ENCODE peak calls at places on chromosomes 4 and X, in five cellular contexts. X is A549, W is adrenal gland, Z is sigmoid colon, I is uterus. H is an unnamed sample.

GRCh38 chr4:99946346-99947189 is at the start of gene DNAJB14:
- DNase-seq in X (no peak), Z (peak; percentile 87), I (peak; percentile 75), W (peak; percentile 74), H (peak; percentile 95)

GRCh38 chr4:80201326-80202151 is 4.2 kb downstream of the PRDM8 start:
- DNase-seq in X (no peak), Z (no peak), W (no peak), I (peak; percentile 55), H (no peak)

GRCh38 chr4:143626134-143626859 is 74.2 kb downstream of the FREM3 start:
- DNase-seq in Z (peak; percentile 90), I (peak; percentile 75), W (peak; percentile 85), X (no peak), H (peak; percentile 87)

GRCh38 chr4:47483722-47484121 is 1.4 kb upstream of the ATP10D start:
- DNase-seq in I (no peak), Z (no peak), W (no peak), X (no peak), H (peak; percentile 46)

GRCh38 chr4:123547167-123547817 is 150.7 kb downstream of the SPRY1 start:
- DNase-seq in Z (no peak), W (no peak), I (no peak), X (no peak), H (peak; percentile 89)

GRCh38 chr4:185508162-185508561 is 27.1 kb downstream of the PDLIM3 start:
- DNase-seq in W (no peak), I (no peak), X (no peak), Z (no peak), H (no peak)

GRCh38 chr4:110010797-110011196 is 98.1 kb downstream of the EGF start:
- DNase-seq in Z (no peak), X (no peak), W (no peak), I (no peak), H (no peak)

GRCh38 chr4:36399762-36400353 is 118.4 kb downstream of the DTHD1 start:
- DNase-seq in W (peak; percentile 29), X (no peak), I (no peak), Z (no peak), H (no peak)

GRCh38 chr4:159117968-159118367 is 15.1 kb downstream of the RAPGEF2 start:
- DNase-seq in I (no peak), Z (no peak), W (no peak), X (no peak), H (no peak)

GRCh38 chr4:181008164-181008563 is 1235.0 kb upstream of the TENM3 start:
- DNase-seq in Z (no peak), X (no peak), I (no peak), W (no peak), H (no peak)

GRCh38 chr4:184355111-184355604 is 119.2 kb downstream of the IRF2 start:
- DNase-seq in Z (no peak), X (no peak), W (peak; percentile 55), I (no peak), H (no peak)

GRCh38 chrX:120244735-120245498 is 5.7 kb upstream of the ZBTB33 start:
- DNase-seq in I (peak; percentile 73), W (peak; percentile 84), X (peak; percentile 63), Z (peak; percentile 91), H (peak; percentile 94)
- TF ChIP-seq POLR2A in I (no peak), W (peak; percentile 65), X (peak; percentile 6), Z (no peak), H (no peak)

GRCh38 chrX:150362599-150363481 is at the start of gene MAMLD1:
- DNase-seq in X (peak; percentile 47), Z (peak; percentile 86), I (peak; percentile 68), W (peak; percentile 77), H (peak; percentile 95)
- TF ChIP-seq POLR2A in X (peak; percentile 44), Z (no peak), I (peak; percentile 76), W (peak; percentile 81), H (no peak)

DNA sequence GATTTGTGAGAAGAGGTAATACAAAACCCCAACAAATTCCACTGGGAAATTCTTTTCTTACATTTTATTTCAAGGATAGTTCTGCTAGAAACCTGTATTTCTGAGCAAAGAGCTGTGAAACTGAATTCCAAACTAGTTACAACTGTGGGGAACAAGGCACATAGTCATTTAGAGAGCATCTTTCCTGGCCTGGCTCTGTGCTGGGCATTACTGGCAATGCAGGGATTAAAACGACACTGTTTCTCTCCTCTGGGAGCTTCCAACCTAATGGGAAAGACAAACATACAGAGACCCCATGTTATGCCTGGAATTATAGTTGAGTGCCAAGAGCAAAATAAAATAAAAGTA is 36.5 kb downstream of the SUPT20HL1 start:
- DNase-seq in X (no peak), W (no peak), I (no peak), Z (no peak), H (no peak)
- TF ChIP-seq POLR2A in X (no peak), W (no peak), I (no peak), Z (no peak), H (no peak)

GRCh38 chrX:85017721-85018120 is 14.0 kb downstream of the APOOL start:
- DNase-seq in I (no peak), X (no peak), W (no peak), Z (no peak), H (no peak)
- TF ChIP-seq POLR2A in I (no peak), X (no peak), W (no peak), Z (no peak), H (no peak)

DNA sequence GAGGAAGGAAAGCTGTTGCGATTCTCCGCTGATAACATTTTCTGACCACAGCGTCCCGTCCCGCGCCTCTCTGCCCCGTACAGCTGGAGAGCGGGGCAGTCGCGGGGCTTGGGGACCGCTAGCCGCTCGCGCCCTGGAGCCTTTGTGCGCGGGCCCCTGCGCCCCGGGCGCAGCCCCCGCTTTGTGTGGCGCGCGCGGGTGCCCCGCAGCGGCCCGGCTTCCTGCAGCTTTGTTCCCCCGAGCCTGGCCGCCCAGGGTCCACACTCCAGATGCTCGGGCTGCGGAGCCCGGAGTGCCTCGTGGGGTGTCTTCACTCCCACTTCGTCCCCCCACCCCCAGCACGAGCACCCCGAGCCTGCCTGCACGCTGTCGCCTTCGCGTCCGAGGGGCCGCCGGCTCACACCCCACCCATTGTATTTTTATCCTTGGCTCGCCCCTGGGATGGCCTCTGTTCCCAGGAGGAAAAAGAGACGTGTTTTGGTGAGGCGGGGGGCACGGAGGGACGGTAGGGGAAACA is 535 bp downstream of the TMEM131L start:
- DNase-seq in Z (no peak), X (peak; percentile 13), I (peak; percentile 24), W (no peak), H (no peak)
- TF ChIP-seq POLR2A in Z (no peak), X (no peak), I (no peak), W (no peak), H (no peak)

GRCh38 chr4:87529187-87529586 is at the start of gene SPARCL1:
- DNase-seq in W (peak; percentile 24), Z (peak; percentile 86), I (peak; percentile 57), X (no peak), H (no peak)
- TF ChIP-seq POLR2A in W (peak; percentile 15), Z (no peak), I (peak; percentile 59), X (no peak), H (no peak)

DNA sequence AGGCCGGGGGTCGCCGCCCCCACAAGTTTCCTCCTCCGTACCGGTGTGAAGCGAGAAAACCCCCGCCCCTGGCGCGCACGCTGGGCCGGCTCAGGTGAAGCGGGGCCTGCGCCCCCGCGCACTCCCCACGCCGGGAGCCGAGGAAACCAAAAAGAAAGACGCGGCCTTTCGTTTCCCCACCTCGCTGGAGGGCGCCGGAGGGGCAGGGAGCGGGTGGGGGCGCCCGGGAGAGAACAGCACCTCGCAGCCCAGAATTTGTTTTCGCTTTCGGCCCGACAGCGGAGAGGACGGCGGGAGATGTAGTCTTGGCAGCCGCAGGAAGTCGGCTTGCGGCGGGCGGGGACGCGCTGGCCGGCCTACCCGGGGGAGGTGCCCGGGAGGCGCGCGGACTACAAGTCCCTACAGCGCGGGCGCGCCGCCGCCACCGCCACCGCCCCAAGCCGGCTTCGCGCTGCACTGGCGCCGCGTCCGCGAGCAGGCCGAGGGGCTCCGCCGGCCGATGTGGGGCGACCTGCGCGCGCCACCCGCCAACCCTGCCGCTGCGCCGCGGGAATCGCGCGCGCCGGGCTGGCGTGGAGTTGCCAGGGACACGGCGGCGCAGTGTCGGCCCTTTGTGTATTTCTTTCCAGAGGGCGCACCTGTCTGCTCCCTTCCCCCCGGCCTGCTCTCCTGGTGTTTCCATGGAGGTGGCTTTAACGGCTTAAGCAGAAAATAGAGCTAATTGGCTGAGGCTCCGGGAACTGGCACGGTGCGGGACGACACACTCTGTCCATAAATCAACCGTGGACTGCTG is at the start of gene OTUD4:
- DNase-seq in I (peak; percentile 95), Z (peak; percentile 98), X (peak; percentile 60), W (peak; percentile 97), H (peak; percentile 94)
- TF ChIP-seq POLR2A in I (peak; percentile 41), Z (peak; percentile 67), X (peak; percentile 36), W (peak; percentile 59), H (no peak)

GRCh38 chr4:865572-865971 is 39.6 kb upstream of the CPLX1 start:
- DNase-seq in I (no peak), W (no peak), Z (no peak), X (no peak), H (no peak)

GRCh38 chr4:867526-868250 is 41.8 kb upstream of the CPLX1 start:
- DNase-seq in I (no peak), Z (no peak), X (no peak), W (no peak), H (no peak)

GRCh38 chr4:866068-866760 is 40.3 kb upstream of the CPLX1 start:
- DNase-seq in W (no peak), Z (no peak), I (no peak), X (no peak), H (no peak)

GRCh38 chr4:868421-868820 is 42.5 kb upstream of the CPLX1 start:
- DNase-seq in I (no peak), Z (no peak), X (no peak), W (no peak), H (no peak)

GRCh38 chr4:866761-867390 is 40.9 kb upstream of the CPLX1 start:
- DNase-seq in W (no peak), I (no peak), X (no peak), Z (no peak), H (no peak)
- TF ChIP-seq POLR2A in W (no peak), I (no peak), X (no peak), Z (no peak), H (no peak)

DNA sequence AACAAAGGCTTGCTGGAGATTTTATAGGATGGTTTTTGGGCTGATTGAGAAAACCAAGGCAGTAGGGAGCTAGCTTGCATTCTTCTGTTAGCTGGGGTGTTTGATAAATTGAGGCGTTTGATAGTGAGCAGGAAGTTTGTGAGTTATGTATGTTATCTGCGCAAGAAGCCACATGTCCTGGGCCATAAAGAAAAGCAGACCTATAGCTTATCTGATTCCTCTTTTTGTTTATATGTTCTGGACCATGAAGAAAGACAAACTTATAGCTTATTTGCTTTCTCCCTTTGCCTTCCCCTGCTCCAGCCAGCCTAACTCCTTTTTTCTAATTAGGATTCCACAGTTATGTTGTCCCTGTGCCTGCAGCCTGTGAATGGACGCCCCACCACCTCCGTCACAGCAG is 9.2 kb downstream of the HNRNPH2 start:
- DNase-seq in W (no peak), Z (no peak), I (no peak), X (no peak), H (no peak)
- TF ChIP-seq POLR2A in W (no peak), Z (no peak), I (no peak), X (no peak), H (no peak)

DNA sequence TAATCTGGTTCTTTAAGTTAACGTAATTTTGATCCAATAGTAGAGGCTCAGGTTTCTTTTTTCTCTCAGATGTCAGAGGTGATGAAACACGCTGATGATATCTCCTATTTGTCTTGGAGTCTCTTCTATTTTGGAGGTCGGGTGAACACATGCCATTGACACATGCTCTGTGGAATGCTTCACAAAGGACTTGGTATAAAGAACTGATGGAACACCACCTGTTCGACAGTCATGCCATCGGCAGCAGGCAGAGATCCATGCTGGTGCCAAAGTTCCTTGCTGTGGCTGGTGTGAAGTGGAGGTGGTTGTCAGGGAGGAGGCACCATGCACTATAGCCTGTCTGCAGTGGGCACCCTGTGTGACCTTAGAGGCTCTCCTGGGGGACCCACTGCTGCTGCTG is 94.9 kb downstream of the ATP8A1 start:
- DNase-seq in X (no peak), Z (no peak), I (no peak), W (no peak), H (no peak)
- TF ChIP-seq POLR2A in X (no peak), Z (no peak), I (no peak), W (no peak), H (no peak)

H was measured in lower leg skin.